ENCODE peak calls at places on chromosomes 4 and X, in nine cellular contexts. L, E, F, G, T, B, X, O and U are unnamed samples.

GRCh38 chr4:37591349-37591748 is 94.8 kb downstream of the RELL1 start:
- DNase-seq in L (no peak), E (no peak), F (no peak), G (no peak), T (no peak), B (no peak), X (no peak), O (no peak), U (no peak)

GRCh38 chrX:151801980-151802379 is 67.4 kb downstream of the CNGA2 start:
- DNase-seq in L (no peak), E (no peak), F (peak), G (no peak), T (no peak), B (no peak), X (peak), O (no peak), U (no peak)

GRCh38 chr4:7416745-7417432 is 17.8 kb downstream of the PSAPL1 start:
- DNase-seq in L (no peak), E (no peak), F (no peak), G (no peak), T (no peak), B (no peak), X (no peak), O (no peak), U (no peak)

GRCh38 chrX:1465261-1466231 is 12.8 kb upstream of the ASMTL start:
- DNase-seq in L (no peak), E (no peak), F (peak), G (no peak), T (no peak), B (no peak), X (no peak), O (no peak), U (no peak)

GRCh38 chr4:168309781-168310180 is 8.8 kb downstream of the DDX60 start:
- DNase-seq in L (peak), E (no peak), F (no peak), G (peak), T (no peak), B (peak), X (no peak), O (no peak), U (no peak)

GRCh38 chr4:107977966-107978705 is 11.6 kb upstream of the HADH start:
- DNase-seq in L (no peak), E (no peak), F (no peak), G (no peak), T (no peak), B (no peak), X (no peak), O (no peak), U (no peak)

GRCh38 chrX:44422631-44423030 is 79.2 kb upstream of the EFHC2 start:
- DNase-seq in L (no peak), E (no peak), F (peak), G (peak), T (no peak), B (no peak), X (no peak), O (no peak), U (no peak)

GRCh38 chrX:118345045-118345400 is 883 bp upstream of the WDR44 start:
- DNase-seq in L (no peak), E (no peak), F (no peak), G (no peak), T (no peak), B (peak), X (no peak), O (no peak), U (peak)

GRCh38 chr4:1714303-1715001 is 2.3 kb upstream of the SLBP start:
- DNase-seq in L (no peak), E (no peak), F (peak), G (no peak), T (no peak), B (no peak), X (peak), O (peak), U (no peak)

GRCh38 chrX:133290076-133290475 is 71.9 kb upstream of the TFDP3 start:
- DNase-seq in L (peak), E (no peak), F (no peak), G (peak), T (no peak), B (no peak), X (peak), O (no peak), U (no peak)

GRCh38 chr4:7239844-7240243 is 47.5 kb downstream of the SORCS2 start:
- DNase-seq in L (no peak), E (no peak), F (no peak), G (no peak), T (no peak), B (no peak), X (no peak), O (no peak), U (no peak)

GRCh38 chr4:140257461-140258305 is 103.7 kb upstream of the MAML3 start:
- DNase-seq in L (peak), E (peak), F (peak), G (peak), T (no peak), B (no peak), X (peak), O (no peak), U (no peak)

GRCh38 chr4:174056959-174057358 is 226.5 kb downstream of the FBXO8 start:
- DNase-seq in L (no peak), E (no peak), F (no peak), G (no peak), T (no peak), B (no peak), X (no peak), O (no peak), U (no peak)

GRCh38 chr4:8266508-8266907 is 3.0 kb upstream of the HTRA3 start:
- DNase-seq in L (no peak), E (no peak), F (no peak), G (no peak), T (no peak), B (no peak), X (no peak), O (no peak), U (no peak)

GRCh38 chr4:84492290-84492689 is 6.8 kb downstream of the NKX6-1 start:
- DNase-seq in L (no peak), E (no peak), F (no peak), G (no peak), T (no peak), B (no peak), X (no peak), O (no peak), U (no peak)

GRCh38 chr4:13309751-13310150 is 174.4 kb downstream of the RAB28 start:
- DNase-seq in L (no peak), E (no peak), F (no peak), G (no peak), T (no peak), B (no peak), X (no peak), O (no peak), U (no peak)